ENCODE peak calls at places on chromosomes 2 and 18, in ten cellular contexts. One of them, this sample, is unnamed.

GRCh38 chr2:222698276-222698675 is 26.8 kb downstream of the MOGAT1 start:
- DNase-seq in mucosa of gallbladder: no peak
- DNase-seq in erythroblast: no peak
- DNase-seq in A172: no peak
- DNase-seq in activated CD4-positive, alpha-beta T cell treated with anti-CD3 and anti-CD28 coated beads, Interleukin-2, amount 50 U/mL, for 48 hours: no peak
- DNase-seq in foreskin fibroblast: no peak
- DNase-seq in CD4-positive, alpha-beta T cell: no peak
- DNase-seq in PC-3: no peak
- DNase-seq in sciatic nerve: no peak
- DNase-seq in ureter: no peak
- DNase-seq in this sample: no peak

GRCh38 chr2:133097666-133098065 is 427.7 kb upstream of the LYPD1 start:
- DNase-seq in mucosa of gallbladder: no peak
- DNase-seq in erythroblast: no peak
- DNase-seq in A172: peak
- DNase-seq in activated CD4-positive, alpha-beta T cell treated with anti-CD3 and anti-CD28 coated beads, Interleukin-2, amount 50 U/mL, for 48 hours: no peak
- DNase-seq in foreskin fibroblast: peak
- DNase-seq in CD4-positive, alpha-beta T cell: no peak
- DNase-seq in PC-3: peak
- DNase-seq in sciatic nerve: no peak
- DNase-seq in ureter: no peak
- DNase-seq in this sample: no peak

GRCh38 chr2:182048088-182048487 is 62.4 kb downstream of the PPP1R1C start:
- DNase-seq in mucosa of gallbladder: no peak
- DNase-seq in erythroblast: no peak
- DNase-seq in A172: no peak
- DNase-seq in activated CD4-positive, alpha-beta T cell treated with anti-CD3 and anti-CD28 coated beads, Interleukin-2, amount 50 U/mL, for 48 hours: no peak
- DNase-seq in foreskin fibroblast: no peak
- DNase-seq in CD4-positive, alpha-beta T cell: no peak
- DNase-seq in PC-3: no peak
- DNase-seq in sciatic nerve: no peak
- DNase-seq in ureter: no peak
- DNase-seq in this sample: no peak

GRCh38 chr2:113979172-113980128 is 89.6 kb downstream of the ACTR3 start:
- DNase-seq in mucosa of gallbladder: no peak
- DNase-seq in erythroblast: peak
- DNase-seq in A172: no peak
- DNase-seq in activated CD4-positive, alpha-beta T cell treated with anti-CD3 and anti-CD28 coated beads, Interleukin-2, amount 50 U/mL, for 48 hours: peak
- DNase-seq in foreskin fibroblast: no peak
- DNase-seq in CD4-positive, alpha-beta T cell: peak
- DNase-seq in PC-3: no peak
- DNase-seq in sciatic nerve: no peak
- DNase-seq in ureter: no peak
- DNase-seq in this sample: no peak

GRCh38 chr2:231930601-231931281 is 4.5 kb upstream of the NPPC start:
- DNase-seq in mucosa of gallbladder: no peak
- DNase-seq in erythroblast: no peak
- DNase-seq in A172: no peak
- DNase-seq in activated CD4-positive, alpha-beta T cell treated with anti-CD3 and anti-CD28 coated beads, Interleukin-2, amount 50 U/mL, for 48 hours: no peak
- DNase-seq in foreskin fibroblast: no peak
- DNase-seq in CD4-positive, alpha-beta T cell: no peak
- DNase-seq in PC-3: no peak
- DNase-seq in sciatic nerve: peak
- DNase-seq in ureter: peak
- DNase-seq in this sample: peak

GRCh38 chr18:46563317-46563716 is 93.7 kb downstream of the LOXHD1 start:
- DNase-seq in mucosa of gallbladder: no peak
- DNase-seq in erythroblast: no peak
- DNase-seq in A172: no peak
- DNase-seq in activated CD4-positive, alpha-beta T cell treated with anti-CD3 and anti-CD28 coated beads, Interleukin-2, amount 50 U/mL, for 48 hours: no peak
- DNase-seq in foreskin fibroblast: no peak
- DNase-seq in CD4-positive, alpha-beta T cell: no peak
- DNase-seq in PC-3: no peak
- DNase-seq in sciatic nerve: no peak
- DNase-seq in ureter: no peak
- DNase-seq in this sample: no peak

GRCh38 chr18:8661754-8662573 is 43.4 kb upstream of the MTCL1 start:
- DNase-seq in mucosa of gallbladder: no peak
- DNase-seq in erythroblast: no peak
- DNase-seq in A172: peak
- DNase-seq in activated CD4-positive, alpha-beta T cell treated with anti-CD3 and anti-CD28 coated beads, Interleukin-2, amount 50 U/mL, for 48 hours: no peak
- DNase-seq in foreskin fibroblast: no peak
- DNase-seq in CD4-positive, alpha-beta T cell: no peak
- DNase-seq in PC-3: peak
- DNase-seq in sciatic nerve: no peak
- DNase-seq in ureter: peak
- DNase-seq in this sample: peak

GRCh38 chr2:18500333-18500732 is 60.1 kb downstream of the RDH14 start:
- DNase-seq in mucosa of gallbladder: no peak
- DNase-seq in erythroblast: no peak
- DNase-seq in A172: no peak
- DNase-seq in activated CD4-positive, alpha-beta T cell treated with anti-CD3 and anti-CD28 coated beads, Interleukin-2, amount 50 U/mL, for 48 hours: no peak
- DNase-seq in foreskin fibroblast: peak
- DNase-seq in CD4-positive, alpha-beta T cell: no peak
- DNase-seq in PC-3: peak
- DNase-seq in sciatic nerve: no peak
- DNase-seq in ureter: no peak
- DNase-seq in this sample: no peak

GRCh38 chr2:205216580-205216979 is 465.7 kb upstream of the NRP2 start:
- DNase-seq in mucosa of gallbladder: no peak
- DNase-seq in erythroblast: no peak
- DNase-seq in A172: no peak
- DNase-seq in activated CD4-positive, alpha-beta T cell treated with anti-CD3 and anti-CD28 coated beads, Interleukin-2, amount 50 U/mL, for 48 hours: no peak
- DNase-seq in foreskin fibroblast: no peak
- DNase-seq in CD4-positive, alpha-beta T cell: no peak
- DNase-seq in PC-3: no peak
- DNase-seq in sciatic nerve: no peak
- DNase-seq in ureter: no peak
- DNase-seq in this sample: no peak

GRCh38 chr2:135694711-135695110 is 46.9 kb upstream of the UBXN4 start:
- DNase-seq in mucosa of gallbladder: no peak
- DNase-seq in erythroblast: no peak
- DNase-seq in A172: no peak
- DNase-seq in activated CD4-positive, alpha-beta T cell treated with anti-CD3 and anti-CD28 coated beads, Interleukin-2, amount 50 U/mL, for 48 hours: no peak
- DNase-seq in foreskin fibroblast: peak
- DNase-seq in CD4-positive, alpha-beta T cell: no peak
- DNase-seq in PC-3: no peak
- DNase-seq in sciatic nerve: no peak
- DNase-seq in ureter: no peak
- DNase-seq in this sample: no peak

GRCh38 chr2:85089464-85090072 is 43.6 kb upstream of the TCF7L1 start:
- DNase-seq in mucosa of gallbladder: no peak
- DNase-seq in erythroblast: no peak
- DNase-seq in A172: no peak
- DNase-seq in activated CD4-positive, alpha-beta T cell treated with anti-CD3 and anti-CD28 coated beads, Interleukin-2, amount 50 U/mL, for 48 hours: no peak
- DNase-seq in foreskin fibroblast: no peak
- DNase-seq in CD4-positive, alpha-beta T cell: no peak
- DNase-seq in PC-3: no peak
- DNase-seq in sciatic nerve: no peak
- DNase-seq in ureter: no peak
- DNase-seq in this sample: peak

GRCh38 chr2:219638217-219638947 is 11.0 kb downstream of the SLC4A3 start:
- DNase-seq in mucosa of gallbladder: no peak
- DNase-seq in erythroblast: no peak
- DNase-seq in A172: no peak
- DNase-seq in activated CD4-positive, alpha-beta T cell treated with anti-CD3 and anti-CD28 coated beads, Interleukin-2, amount 50 U/mL, for 48 hours: no peak
- DNase-seq in foreskin fibroblast: no peak
- DNase-seq in CD4-positive, alpha-beta T cell: no peak
- DNase-seq in PC-3: peak
- DNase-seq in sciatic nerve: no peak
- DNase-seq in ureter: peak
- DNase-seq in this sample: no peak

GRCh38 chr2:191566347-191566746 is 111.6 kb upstream of the NABP1 start:
- DNase-seq in mucosa of gallbladder: peak
- DNase-seq in erythroblast: peak
- DNase-seq in A172: peak
- DNase-seq in activated CD4-positive, alpha-beta T cell treated with anti-CD3 and anti-CD28 coated beads, Interleukin-2, amount 50 U/mL, for 48 hours: peak
- DNase-seq in foreskin fibroblast: peak
- DNase-seq in CD4-positive, alpha-beta T cell: peak
- DNase-seq in PC-3: peak
- DNase-seq in sciatic nerve: peak
- DNase-seq in ureter: peak
- DNase-seq in this sample: no peak

GRCh38 chr2:106624787-106625369 is 137.7 kb downstream of the CD8B2 start:
- DNase-seq in mucosa of gallbladder: no peak
- DNase-seq in erythroblast: no peak
- DNase-seq in A172: no peak
- DNase-seq in activated CD4-positive, alpha-beta T cell treated with anti-CD3 and anti-CD28 coated beads, Interleukin-2, amount 50 U/mL, for 48 hours: no peak
- DNase-seq in foreskin fibroblast: no peak
- DNase-seq in CD4-positive, alpha-beta T cell: no peak
- DNase-seq in PC-3: no peak
- DNase-seq in sciatic nerve: no peak
- DNase-seq in ureter: no peak
- DNase-seq in this sample: no peak

GRCh38 chr18:657998-658946 is 819 bp downstream of the TYMS start:
- DNase-seq in mucosa of gallbladder: peak
- DNase-seq in erythroblast: peak
- DNase-seq in A172: peak
- DNase-seq in activated CD4-positive, alpha-beta T cell treated with anti-CD3 and anti-CD28 coated beads, Interleukin-2, amount 50 U/mL, for 48 hours: peak
- DNase-seq in foreskin fibroblast: peak
- DNase-seq in CD4-positive, alpha-beta T cell: peak
- DNase-seq in PC-3: peak
- DNase-seq in sciatic nerve: peak
- DNase-seq in ureter: peak
- DNase-seq in this sample: peak

GRCh38 chr2:110867078-110867477 is 134.7 kb downstream of the ACOXL start:
- DNase-seq in mucosa of gallbladder: no peak
- DNase-seq in erythroblast: no peak
- DNase-seq in A172: no peak
- DNase-seq in activated CD4-positive, alpha-beta T cell treated with anti-CD3 and anti-CD28 coated beads, Interleukin-2, amount 50 U/mL, for 48 hours: no peak
- DNase-seq in foreskin fibroblast: no peak
- DNase-seq in CD4-positive, alpha-beta T cell: no peak
- DNase-seq in PC-3: no peak
- DNase-seq in sciatic nerve: no peak
- DNase-seq in ureter: no peak
- DNase-seq in this sample: no peak

GRCh38 chr2:142422041-142422440 is 291.2 kb upstream of the LRP1B start:
- DNase-seq in mucosa of gallbladder: no peak
- DNase-seq in erythroblast: no peak
- DNase-seq in A172: no peak
- DNase-seq in activated CD4-positive, alpha-beta T cell treated with anti-CD3 and anti-CD28 coated beads, Interleukin-2, amount 50 U/mL, for 48 hours: no peak
- DNase-seq in foreskin fibroblast: no peak
- DNase-seq in CD4-positive, alpha-beta T cell: no peak
- DNase-seq in PC-3: no peak
- DNase-seq in sciatic nerve: no peak
- DNase-seq in ureter: no peak
- DNase-seq in this sample: no peak

GRCh38 chr2:214034417-214034816 is 376.4 kb upstream of the VWC2L start:
- DNase-seq in mucosa of gallbladder: no peak
- DNase-seq in erythroblast: no peak
- DNase-seq in A172: no peak
- DNase-seq in activated CD4-positive, alpha-beta T cell treated with anti-CD3 and anti-CD28 coated beads, Interleukin-2, amount 50 U/mL, for 48 hours: no peak
- DNase-seq in foreskin fibroblast: no peak
- DNase-seq in CD4-positive, alpha-beta T cell: no peak
- DNase-seq in PC-3: no peak
- DNase-seq in sciatic nerve: no peak
- DNase-seq in ureter: no peak
- DNase-seq in this sample: no peak

GRCh38 chr2:231152800-231153557 is 28.1 kb upstream of the HTR2B start:
- DNase-seq in mucosa of gallbladder: no peak
- DNase-seq in erythroblast: no peak
- DNase-seq in A172: peak
- DNase-seq in activated CD4-positive, alpha-beta T cell treated with anti-CD3 and anti-CD28 coated beads, Interleukin-2, amount 50 U/mL, for 48 hours: no peak
- DNase-seq in foreskin fibroblast: peak
- DNase-seq in CD4-positive, alpha-beta T cell: no peak
- DNase-seq in PC-3: no peak
- DNase-seq in sciatic nerve: no peak
- DNase-seq in ureter: no peak
- DNase-seq in this sample: no peak

GRCh38 chr18:68778280-68778875 is 19.5 kb upstream of the CCDC102B start:
- DNase-seq in mucosa of gallbladder: no peak
- DNase-seq in erythroblast: no peak
- DNase-seq in A172: no peak
- DNase-seq in activated CD4-positive, alpha-beta T cell treated with anti-CD3 and anti-CD28 coated beads, Interleukin-2, amount 50 U/mL, for 48 hours: no peak
- DNase-seq in foreskin fibroblast: no peak
- DNase-seq in CD4-positive, alpha-beta T cell: no peak
- DNase-seq in PC-3: no peak
- DNase-seq in sciatic nerve: no peak
- DNase-seq in ureter: no peak
- DNase-seq in this sample: no peak

GRCh38 chr2:121071058-121071504 is 213.9 kb downstream of the TFCP2L1 start:
- DNase-seq in mucosa of gallbladder: peak
- DNase-seq in erythroblast: peak
- DNase-seq in A172: peak
- DNase-seq in activated CD4-positive, alpha-beta T cell treated with anti-CD3 and anti-CD28 coated beads, Interleukin-2, amount 50 U/mL, for 48 hours: peak
- DNase-seq in foreskin fibroblast: peak
- DNase-seq in CD4-positive, alpha-beta T cell: no peak
- DNase-seq in PC-3: peak
- DNase-seq in sciatic nerve: peak
- DNase-seq in ureter: peak
- DNase-seq in this sample: peak

GRCh38 chr2:28624436-28624797 is 127.2 kb upstream of the PPP1CB start:
- DNase-seq in mucosa of gallbladder: no peak
- DNase-seq in erythroblast: no peak
- DNase-seq in A172: no peak
- DNase-seq in activated CD4-positive, alpha-beta T cell treated with anti-CD3 and anti-CD28 coated beads, Interleukin-2, amount 50 U/mL, for 48 hours: no peak
- DNase-seq in foreskin fibroblast: no peak
- DNase-seq in CD4-positive, alpha-beta T cell: no peak
- DNase-seq in PC-3: no peak
- DNase-seq in sciatic nerve: no peak
- DNase-seq in ureter: no peak
- DNase-seq in this sample: no peak

GRCh38 chr2:101478561-101479001 is 3.7 kb upstream of the RFX8 start:
- DNase-seq in mucosa of gallbladder: no peak
- DNase-seq in erythroblast: no peak
- DNase-seq in A172: peak
- DNase-seq in activated CD4-positive, alpha-beta T cell treated with anti-CD3 and anti-CD28 coated beads, Interleukin-2, amount 50 U/mL, for 48 hours: no peak
- DNase-seq in foreskin fibroblast: peak
- DNase-seq in CD4-positive, alpha-beta T cell: no peak
- DNase-seq in PC-3: no peak
- DNase-seq in sciatic nerve: no peak
- DNase-seq in ureter: no peak
- DNase-seq in this sample: no peak

GRCh38 chr2:108583903-108584520 is 49.7 kb downstream of the LIMS1 start:
- DNase-seq in mucosa of gallbladder: peak
- DNase-seq in erythroblast: peak
- DNase-seq in A172: peak
- DNase-seq in activated CD4-positive, alpha-beta T cell treated with anti-CD3 and anti-CD28 coated beads, Interleukin-2, amount 50 U/mL, for 48 hours: peak
- DNase-seq in foreskin fibroblast: peak
- DNase-seq in CD4-positive, alpha-beta T cell: peak
- DNase-seq in PC-3: peak
- DNase-seq in sciatic nerve: peak
- DNase-seq in ureter: peak
- DNase-seq in this sample: no peak

GRCh38 chr2:119232666-119232993 is 9.0 kb downstream of the STEAP3 start:
- DNase-seq in mucosa of gallbladder: no peak
- DNase-seq in erythroblast: no peak
- DNase-seq in A172: no peak
- DNase-seq in activated CD4-positive, alpha-beta T cell treated with anti-CD3 and anti-CD28 coated beads, Interleukin-2, amount 50 U/mL, for 48 hours: no peak
- DNase-seq in foreskin fibroblast: no peak
- DNase-seq in CD4-positive, alpha-beta T cell: no peak
- DNase-seq in PC-3: no peak
- DNase-seq in sciatic nerve: no peak
- DNase-seq in ureter: no peak
- DNase-seq in this sample: no peak

GRCh38 chr2:192215096-192215877 is 20.6 kb upstream of the TMEFF2 start:
- DNase-seq in mucosa of gallbladder: no peak
- DNase-seq in erythroblast: no peak
- DNase-seq in A172: no peak
- DNase-seq in activated CD4-positive, alpha-beta T cell treated with anti-CD3 and anti-CD28 coated beads, Interleukin-2, amount 50 U/mL, for 48 hours: no peak
- DNase-seq in foreskin fibroblast: no peak
- DNase-seq in CD4-positive, alpha-beta T cell: no peak
- DNase-seq in PC-3: no peak
- DNase-seq in sciatic nerve: no peak
- DNase-seq in ureter: no peak
- DNase-seq in this sample: no peak

GRCh38 chr18:22346342-22346967 is 71.3 kb downstream of the CTAGE1 start:
- DNase-seq in mucosa of gallbladder: peak
- DNase-seq in erythroblast: no peak
- DNase-seq in A172: peak
- DNase-seq in activated CD4-positive, alpha-beta T cell treated with anti-CD3 and anti-CD28 coated beads, Interleukin-2, amount 50 U/mL, for 48 hours: no peak
- DNase-seq in foreskin fibroblast: peak
- DNase-seq in CD4-positive, alpha-beta T cell: peak
- DNase-seq in PC-3: peak
- DNase-seq in sciatic nerve: no peak
- DNase-seq in ureter: peak
- DNase-seq in this sample: no peak

GRCh38 chr18:32440478-32440877 is 30.2 kb downstream of the GAREM1 start:
- DNase-seq in mucosa of gallbladder: no peak
- DNase-seq in erythroblast: no peak
- DNase-seq in A172: no peak
- DNase-seq in activated CD4-positive, alpha-beta T cell treated with anti-CD3 and anti-CD28 coated beads, Interleukin-2, amount 50 U/mL, for 48 hours: no peak
- DNase-seq in foreskin fibroblast: no peak
- DNase-seq in CD4-positive, alpha-beta T cell: no peak
- DNase-seq in PC-3: no peak
- DNase-seq in sciatic nerve: no peak
- DNase-seq in ureter: no peak
- DNase-seq in this sample: no peak